ENCODE peak calls at places on chromosomes 3 and 15, in seven cellular contexts. V, S, M, I, D, Q and H are unnamed samples.

GRCh38 chr15:60358935-60359672 is 38.7 kb downstream of the ANXA2 start:
- DNase-seq in V (no peak), S (peak), M (no peak), I (no peak), D (no peak), Q (no peak), H (no peak)

GRCh38 chr3:124886168-124887051 is 755 bp downstream of the ITGB5 start:
- DNase-seq in V (peak), S (peak), M (peak), I (peak), D (peak), Q (peak), H (peak)

GRCh38 chr3:184156522-184156955 is 1.4 kb downstream of the DVL3 start:
- DNase-seq in V (peak), S (no peak), M (peak), I (peak), D (peak), Q (no peak), H (peak)

GRCh38 chr15:78389356-78389755 is 48.7 kb upstream of the IREB2 start:
- DNase-seq in V (peak), S (peak), M (no peak), I (no peak), D (no peak), Q (no peak), H (no peak)

GRCh38 chr3:11612515-11613184 is 31.1 kb downstream of the VGLL4 start:
- DNase-seq in V (no peak), S (no peak), M (no peak), I (no peak), D (no peak), Q (no peak), H (no peak)

GRCh38 chr15:53193149-53193548 is 403.0 kb upstream of the ONECUT1 start:
- DNase-seq in V (no peak), S (no peak), M (no peak), I (no peak), D (no peak), Q (no peak), H (no peak)

GRCh38 chr3:58349792-58350626 is 17.3 kb downstream of the PXK start:
- DNase-seq in V (no peak), S (peak), M (no peak), I (no peak), D (no peak), Q (no peak), H (no peak)

GRCh38 chr15:65306551-65306950 is 2.1 kb downstream of the RNU5B-1 start:
- DNase-seq in V (no peak), S (no peak), M (no peak), I (no peak), D (no peak), Q (no peak), H (no peak)

GRCh38 chr3:137013955-137014688 is 56.3 kb downstream of the IL20RB start:
- DNase-seq in V (peak), S (peak), M (peak), I (peak), D (peak), Q (peak), H (peak)

GRCh38 chr3:21783834-21784233 is 32.8 kb upstream of the ZNF385D start:
- DNase-seq in V (no peak), S (no peak), M (no peak), I (no peak), D (no peak), Q (no peak), H (no peak)

GRCh38 chr3:79326642-79327041 is 441.2 kb downstream of the ROBO1 start:
- DNase-seq in V (no peak), S (no peak), M (no peak), I (no peak), D (no peak), Q (no peak), H (no peak)

GRCh38 chr3:123424321-123424998 is 24.4 kb downstream of the ADCY5 start:
- DNase-seq in V (peak), S (no peak), M (peak), I (peak), D (no peak), Q (no peak), H (peak)

GRCh38 chr3:40572588-40572987 is 47.8 kb downstream of the ZNF621 start:
- DNase-seq in V (no peak), S (no peak), M (no peak), I (no peak), D (no peak), Q (no peak), H (no peak)

GRCh38 chr3:76203578-76203977 is 418.2 kb upstream of the ZNF717 start:
- DNase-seq in V (no peak), S (no peak), M (no peak), I (no peak), D (no peak), Q (no peak), H (no peak)

GRCh38 chr3:172987268-172987667 is 153.8 kb downstream of the SPATA16 start:
- DNase-seq in V (no peak), S (no peak), M (no peak), I (no peak), D (no peak), Q (no peak), H (no peak)

GRCh38 chr3:10723991-10724390 is 92.0 kb upstream of the SLC6A11 start:
- DNase-seq in V (no peak), S (no peak), M (no peak), I (no peak), D (no peak), Q (no peak), H (no peak)

GRCh38 chr3:52892625-52893311 is 4.6 kb downstream of the STIMATE start:
- DNase-seq in V (no peak), S (no peak), M (no peak), I (no peak), D (no peak), Q (no peak), H (no peak)

GRCh38 chr3:114640126-114640525 is 346.3 kb downstream of the TIGIT start:
- DNase-seq in V (no peak), S (no peak), M (no peak), I (no peak), D (no peak), Q (no peak), H (no peak)

GRCh38 chr3:112304611-112305010 is 10.6 kb upstream of the SLC9C1 start:
- DNase-seq in V (no peak), S (no peak), M (no peak), I (no peak), D (no peak), Q (no peak), H (no peak)

GRCh38 chr3:24641628-24642027 is 147.0 kb upstream of the THRB start:
- DNase-seq in V (no peak), S (no peak), M (no peak), I (no peak), D (no peak), Q (no peak), H (no peak)

GRCh38 chr15:68465861-68466560 is 34.0 kb upstream of the ITGA11 start:
- DNase-seq in V (no peak), S (no peak), M (no peak), I (no peak), D (no peak), Q (no peak), H (no peak)

GRCh38 chr15:28894631-28895030 is 8.9 kb downstream of the APBA2 start:
- DNase-seq in V (no peak), S (no peak), M (no peak), I (no peak), D (peak), Q (no peak), H (no peak)

GRCh38 chr15:63463793-63464192 is 40.6 kb upstream of the USP3 start:
- DNase-seq in V (no peak), S (peak), M (no peak), I (no peak), D (no peak), Q (no peak), H (no peak)

GRCh38 chr15:90031231-90031791 is 30.2 kb downstream of the ZNF710 start:
- DNase-seq in V (peak), S (no peak), M (no peak), I (no peak), D (peak), Q (no peak), H (no peak)

GRCh38 chr15:25465835-25466234 is 27.0 kb upstream of the UBE3A start:
- DNase-seq in V (no peak), S (no peak), M (peak), I (no peak), D (no peak), Q (no peak), H (peak)

GRCh38 chr3:186411994-186412393 is 50.0 kb upstream of the DGKG start:
- DNase-seq in V (no peak), S (peak), M (no peak), I (no peak), D (no peak), Q (no peak), H (no peak)

GRCh38 chr15:81312790-81313543 is 11.0 kb downstream of the STARD5 start:
- DNase-seq in V (peak), S (peak), M (peak), I (peak), D (peak), Q (peak), H (peak)

GRCh38 chr3:128232421-128233180 is 79.3 kb downstream of the EEFSEC start:
- DNase-seq in V (no peak), S (no peak), M (no peak), I (no peak), D (no peak), Q (no peak), H (no peak)
- H3K4me3 ChIP-seq in V (no peak), S (no peak), M (no peak), I (no peak), D (no peak), Q (no peak), H (no peak)

GRCh38 chr3:169509780-169510179 is 153.7 kb downstream of the MECOM start:
- DNase-seq in V (no peak), S (no peak), M (no peak), I (no peak), D (no peak), Q (no peak), H (no peak)

GRCh38 chr3:169508426-169508825 is 155.1 kb downstream of the MECOM start:
- DNase-seq in V (no peak), S (no peak), M (no peak), I (no peak), D (no peak), Q (no peak), H (no peak)

GRCh38 chr3:169512991-169513390 is 150.5 kb downstream of the MECOM start:
- DNase-seq in V (no peak), S (no peak), M (no peak), I (no peak), D (no peak), Q (no peak), H (no peak)

GRCh38 chr3:169510378-169510777 is 153.1 kb downstream of the MECOM start:
- DNase-seq in V (no peak), S (no peak), M (no peak), I (no peak), D (no peak), Q (no peak), H (no peak)

DNA sequence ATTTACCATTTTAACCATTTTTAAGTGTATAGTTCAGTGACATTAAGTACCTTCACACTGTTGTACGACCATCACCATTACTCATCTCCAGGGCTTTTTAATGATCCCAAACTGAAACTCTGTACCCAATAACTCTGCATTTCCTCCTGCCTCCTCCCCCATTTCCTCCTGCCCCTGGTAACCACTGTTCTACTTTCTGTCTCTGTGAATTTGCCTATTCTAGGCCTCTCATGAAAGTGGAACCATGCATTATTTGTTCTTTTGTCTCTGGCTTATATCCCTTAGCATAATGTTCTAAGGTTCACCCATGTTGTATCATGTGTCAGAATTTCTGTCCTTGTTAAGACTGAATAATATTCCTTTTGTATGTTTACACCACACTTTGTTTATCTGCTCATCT is 154.2 kb downstream of the MECOM start:
- DNase-seq in V (no peak), S (no peak), M (no peak), I (no peak), D (no peak), Q (no peak), H (no peak)
- TF ChIP-seq CTCF in V (no peak), S (no peak), M (no peak), I (no peak), D (no peak), Q (no peak), H (no peak)

GRCh38 chr15:91849749-91850161 is 3.8 kb upstream of the SLCO3A1 start:
- DNase-seq in V (no peak), S (no peak), M (no peak), I (no peak), D (no peak), Q (no peak), H (no peak)
- H3K27ac ChIP-seq in V (no peak), S (no peak), M (no peak), I (no peak), D (no peak), Q (no peak), H (no peak)

GRCh38 chr3:59483191-59483590 is 433.4 kb upstream of the CFAP20DC start:
- DNase-seq in V (no peak), S (no peak), M (no peak), I (no peak), D (no peak), Q (no peak), H (no peak)
- H3K4me3 ChIP-seq in V (no peak), S (no peak), M (no peak), I (no peak), D (no peak), Q (no peak), H (no peak)

GRCh38 chr3:195226900-195227447 is 44.0 kb downstream of the XXYLT1 start:
- DNase-seq in V (peak), S (peak), M (no peak), I (no peak), D (peak), Q (no peak), H (peak)
- TF ChIP-seq CTCF in V (no peak), S (no peak), M (peak), I (no peak), D (no peak), Q (no peak), H (peak)

GRCh38 chr3:27532426-27532825 is 48.2 kb upstream of the SLC4A7 start:
- DNase-seq in V (no peak), S (no peak), M (no peak), I (no peak), D (no peak), Q (no peak), H (no peak)
- H3K27ac ChIP-seq in V (no peak), S (no peak), M (no peak), I (no peak), D (no peak), Q (no peak), H (no peak)

GRCh38 chr3:117887031-117887430 is 1147.6 kb downstream of the IGSF11 start:
- DNase-seq in V (no peak), S (no peak), M (no peak), I (no peak), D (no peak), Q (no peak), H (no peak)

GRCh38 chr3:117892991-117893390 is 1141.7 kb downstream of the IGSF11 start:
- DNase-seq in V (no peak), S (no peak), M (no peak), I (no peak), D (no peak), Q (no peak), H (no peak)

GRCh38 chr3:117893638-117894037 is 1141.0 kb downstream of the IGSF11 start:
- DNase-seq in V (no peak), S (no peak), M (no peak), I (no peak), D (no peak), Q (no peak), H (no peak)

GRCh38 chr3:117887896-117888295 is 1146.8 kb downstream of the IGSF11 start:
- DNase-seq in V (no peak), S (no peak), M (no peak), I (no peak), D (no peak), Q (no peak), H (no peak)

GRCh38 chr3:117892431-117892841 is 1142.2 kb downstream of the IGSF11 start:
- DNase-seq in V (no peak), S (no peak), M (no peak), I (no peak), D (no peak), Q (no peak), H (no peak)
- H3K4me3 ChIP-seq in V (no peak), S (no peak), M (no peak), I (no peak), D (no peak), Q (no peak), H (no peak)

GRCh38 chr3:140351466-140351865 is 326.4 kb upstream of the TRIM42 start:
- DNase-seq in V (no peak), S (no peak), M (no peak), I (no peak), D (no peak), Q (no peak), H (no peak)
- TF ChIP-seq CTCF in V (no peak), S (no peak), M (no peak), I (no peak), D (no peak), Q (no peak), H (no peak)